ENCODE peak calls at places on chromosomes 1 and 21, in six cellular contexts. J is foreskin keratinocyte, L is left lung, D is breast epithelium, I is neural progenitor cell, G is lung. Z is an unnamed sample.

GRCh38 chr1:67732750-67733151 is 47.8 kb downstream of the GADD45A start:
- DNase-seq in L (no peak), J (no peak), G (no peak), I (no peak), D (no peak), Z (no peak)

GRCh38 chr1:212125654-212126053 is 90.1 kb downstream of the DTL start:
- DNase-seq in G (no peak), J (no peak), D (no peak), L (no peak), I (no peak), Z (no peak)

GRCh38 chr1:15429701-15430149 is 8.5 kb upstream of the CTRC start:
- DNase-seq in I (no peak), J (no peak), D (no peak), L (no peak), G (no peak), Z (peak; percentile 68)

GRCh38 chr1:113452921-113453770 is 62.8 kb downstream of the MAGI3 start:
- DNase-seq in L (no peak), D (no peak), I (peak; percentile 30), J (no peak), G (no peak), Z (no peak)

GRCh38 chr1:212077028-212077427 is 41.5 kb downstream of the DTL start:
- DNase-seq in D (no peak), I (no peak), J (peak; percentile 79), G (no peak), L (no peak), Z (no peak)

GRCh38 chr21:35266546-35266945 is 217.4 kb upstream of the RUNX1 start:
- DNase-seq in G (no peak), L (no peak), I (peak; percentile 7), J (peak; percentile 63), D (no peak), Z (no peak)

GRCh38 chr1:58597991-58598390 is 20.9 kb upstream of the TACSTD2 start:
- DNase-seq in G (no peak), D (no peak), I (no peak), L (no peak), J (no peak), Z (no peak)

GRCh38 chr1:91564888-91565700 is 64.4 kb downstream of the CDC7 start:
- DNase-seq in L (no peak), J (peak; percentile 88), D (no peak), I (peak; percentile 67), G (no peak), Z (no peak)

GRCh38 chr1:11898086-11898785 is 28.0 kb downstream of the KIAA2013 start:
- DNase-seq in I (no peak), G (no peak), L (no peak), J (no peak), D (no peak), Z (peak; percentile 55)

DNA sequence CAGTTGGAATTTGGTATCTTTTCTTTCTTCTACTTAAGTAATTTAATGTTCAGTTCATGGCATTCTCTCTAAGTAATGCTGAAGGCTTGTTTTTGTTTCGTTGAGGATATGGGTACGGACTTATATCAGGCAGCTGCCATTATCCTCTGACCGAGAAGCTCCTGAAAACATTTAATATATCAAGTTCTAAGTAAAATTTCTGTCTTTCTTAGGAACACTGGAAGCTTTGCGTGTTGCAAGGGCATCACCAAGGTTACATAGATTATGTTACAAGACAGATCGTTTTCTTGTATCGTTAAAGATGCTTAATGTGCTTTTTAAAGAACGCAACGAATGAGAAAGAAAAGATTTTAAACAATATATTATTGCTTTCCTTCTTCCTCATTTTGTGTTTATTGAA is 1.0 kb upstream of the GALNT2 start:
- DNase-seq in D (no peak), I (no peak), G (no peak), J (no peak), L (no peak), Z (no peak)
- H3K27ac ChIP-seq in D (no peak overlapping the region), I (no peak overlapping the region), G (no peak overlapping the region), J (no peak overlapping the region), L (peak overlapping the region; percentile 68), Z (peak overlapping the region; percentile 83)

GRCh38 chr1:231188072-231188471 is 26.2 kb downstream of the TRIM67 start:
- DNase-seq in J (no peak), D (no peak), I (no peak), G (no peak), L (no peak), Z (no peak)
- TF ChIP-seq CTCF in J (no peak), D (no peak), I (no peak), G (no peak), L (no peak), Z (no peak)

DNA sequence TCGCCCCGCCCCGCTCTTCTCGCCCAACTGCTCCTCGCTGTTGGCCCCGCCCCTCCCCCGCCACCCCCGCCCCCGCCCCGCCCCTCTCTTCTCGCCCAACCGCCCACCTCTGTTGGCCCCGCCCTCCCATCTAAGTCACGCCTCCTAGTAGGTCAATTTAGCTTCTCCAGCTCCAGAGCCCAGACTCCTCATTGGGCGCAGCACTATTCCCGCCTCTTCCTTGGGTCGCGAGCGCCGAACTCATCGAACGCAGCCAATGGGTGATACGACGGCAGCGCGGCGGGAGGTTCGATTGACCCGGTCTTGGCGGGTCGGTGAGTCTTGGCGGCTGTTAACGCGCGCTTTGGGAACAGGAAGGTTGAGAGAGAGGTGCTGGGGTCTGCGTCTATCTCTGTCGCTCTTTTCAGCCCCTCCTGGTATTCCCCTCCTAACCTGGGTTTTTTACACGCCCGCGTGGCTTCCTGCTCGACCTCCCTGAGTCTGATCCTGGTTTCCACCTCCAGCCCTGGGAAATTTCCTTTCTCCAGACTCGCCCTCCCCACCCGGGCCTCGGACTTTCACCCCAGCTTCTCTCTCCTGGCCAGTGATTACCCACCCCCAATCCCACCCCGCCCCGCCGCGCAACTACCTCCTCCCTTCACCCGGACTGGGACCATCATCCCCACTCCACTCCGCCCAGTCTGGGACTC is at the start of gene RAD54L:
- DNase-seq in D (peak; percentile 97), J (peak; percentile 94), G (peak; percentile 97), L (peak; percentile 96), I (peak; percentile 99), Z (peak; percentile 98)
- H3K27ac ChIP-seq in D (peak within 1 kb of the TSS; percentile 84), J (peak within 1 kb of the TSS; percentile 47), G (peak within 1 kb of the TSS; percentile 84), L (peak within 1 kb of the TSS; percentile 42), I (peak within 1 kb of the TSS; percentile 65), Z (peak within 1 kb of the TSS; percentile 57)

DNA sequence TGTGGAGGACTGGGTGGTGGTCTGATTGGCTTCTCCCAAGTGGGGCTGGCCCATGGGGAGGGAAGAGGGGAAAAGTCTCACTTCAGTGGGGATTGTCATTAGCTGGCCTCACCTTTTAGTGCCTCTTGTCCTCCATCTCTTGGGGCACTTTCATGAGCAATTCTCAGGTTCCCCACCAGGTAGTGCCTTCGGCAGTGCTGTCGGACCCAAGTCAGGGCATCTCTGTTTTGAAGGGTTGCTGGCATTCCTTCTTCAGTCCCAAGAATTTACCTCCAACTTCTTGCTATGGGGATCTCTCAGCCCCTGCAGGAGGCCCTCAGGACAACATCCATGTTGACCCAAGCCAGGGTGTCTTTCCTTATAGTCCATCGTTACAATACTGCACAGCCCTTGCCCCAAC is 54.7 kb upstream of the F3 start:
- DNase-seq in D (no peak), I (no peak), G (no peak), J (no peak), L (no peak), Z (no peak)
- TF ChIP-seq CTCF in D (no peak), I (no peak), G (no peak), J (no peak), L (no peak), Z (no peak)

Z was measured in pancreas.